ENCODE peak calls at places on chromosomes 7 and 10, in eight cellular contexts. O, D, Q, B, E, H, C and R are unnamed samples.

GRCh38 chr10:87000491-87000890 is 19.6 kb upstream of the FAM25A start:
- DNase-seq in H (no peak), Q (no peak), B (no peak), E (no peak), D (no peak), C (no peak), O (no peak), R (no peak)

GRCh38 chr10:113857210-113857609 is 2.7 kb downstream of the NHLRC2 start:
- DNase-seq in H (no peak), E (no peak), Q (no peak), B (no peak), C (no peak), D (no peak), O (no peak), R (no peak)

GRCh38 chr10:124744047-124744687 is at the start of gene FAM53B:
- DNase-seq in Q (no peak), C (peak), E (no peak), O (peak), H (no peak), D (peak), B (peak), R (peak)

GRCh38 chr10:71433983-71434744 is 37.4 kb downstream of the CDH23 start:
- DNase-seq in C (no peak), O (no peak), D (no peak), Q (no peak), E (no peak), B (no peak), H (no peak), R (no peak)

GRCh38 chr10:89351402-89352038 is 23.7 kb downstream of the IFIT3 start:
- DNase-seq in H (no peak), Q (no peak), B (peak), O (no peak), C (no peak), E (no peak), D (no peak), R (no peak)

GRCh38 chr10:813286-813685 is 118.2 kb downstream of the LARP4B start:
- DNase-seq in O (no peak), B (no peak), C (no peak), H (no peak), E (no peak), Q (no peak), D (no peak), R (no peak)

GRCh38 chr7:94439893-94440381 is 45.2 kb downstream of the COL1A2 start:
- DNase-seq in Q (no peak), B (no peak), H (no peak), E (no peak), D (no peak), C (no peak), O (no peak), R (no peak)

GRCh38 chr10:46555713-46556514 is 544 bp downstream of the GPRIN2 start:
- DNase-seq in C (no peak), O (no peak), H (no peak), B (no peak), D (no peak), E (no peak), Q (no peak), R (no peak)

GRCh38 chr7:110891197-110891596 is 199.7 kb upstream of the LRRN3 start:
- DNase-seq in Q (no peak), O (no peak), D (no peak), H (no peak), E (no peak), C (no peak), B (no peak), R (no peak)

GRCh38 chr7:33646166-33646565 is 259.2 kb upstream of the BMPER start:
- DNase-seq in Q (no peak), D (no peak), O (no peak), H (no peak), C (no peak), E (no peak), B (no peak), R (no peak)

GRCh38 chr7:97798036-97799019 is 66.4 kb downstream of the TAC1 start:
- DNase-seq in O (no peak), B (no peak), H (no peak), Q (no peak), E (no peak), D (no peak), C (no peak), R (no peak)

GRCh38 chr10:84312816-84313215 is 15.6 kb upstream of the CCSER2 start:
- DNase-seq in H (no peak), Q (no peak), O (no peak), E (no peak), C (no peak), B (no peak), D (no peak), R (no peak)

GRCh38 chr7:77687747-77688144 is 8.5 kb upstream of the RSBN1L start:
- DNase-seq in O (no peak), H (no peak), B (no peak), D (no peak), E (no peak), Q (no peak), C (no peak), R (no peak)

GRCh38 chr10:119316729-119317097 is 109.3 kb downstream of the GRK5 start:
- DNase-seq in D (no peak), Q (peak), B (no peak), C (no peak), O (no peak), E (peak), H (no peak), R (peak)

GRCh38 chr7:139682136-139683013 is 95.4 kb downstream of the HIPK2 start:
- DNase-seq in Q (peak), D (no peak), E (no peak), H (peak), B (no peak), O (no peak), C (no peak), R (peak)

GRCh38 chr10:57222129-57222528 is 861.1 kb upstream of the ZWINT start:
- DNase-seq in B (no peak), Q (no peak), D (no peak), H (no peak), E (no peak), O (no peak), C (no peak), R (no peak)

GRCh38 chr7:101218236-101219130 is 518 bp downstream of the ZNHIT1 start:
- DNase-seq in H (no peak), C (no peak), Q (no peak), O (no peak), B (no peak), D (no peak), E (no peak), R (no peak)

GRCh38 chr7:151435971-151436370 is 4.0 kb downstream of the CRYGN start:
- DNase-seq in B (no peak), H (no peak), E (no peak), Q (no peak), O (no peak), C (no peak), D (no peak), R (no peak)

GRCh38 chr10:48976208-48976607 is 36.6 kb upstream of the LRRC18 start:
- DNase-seq in Q (no peak), O (no peak), C (no peak), B (no peak), H (no peak), D (no peak), E (no peak), R (no peak)

GRCh38 chr7:41224063-41224763 is 478.7 kb downstream of the INHBA start:
- DNase-seq in H (no peak), E (no peak), C (no peak), Q (peak), B (no peak), D (no peak), O (no peak), R (no peak)

GRCh38 chr7:150368884-150369739 is 490 bp downstream of the REPIN1 start:
- DNase-seq in Q (no peak), C (peak), E (no peak), B (peak), O (peak), H (no peak), D (peak), R (no peak)

GRCh38 chr7:128917061-128917460 is 6.6 kb upstream of the KCP start:
- DNase-seq in E (no peak), C (no peak), D (no peak), H (no peak), Q (no peak), O (no peak), B (no peak), R (no peak)

GRCh38 chr7:92423646-92424045 is 23.6 kb upstream of the GATAD1 start:
- DNase-seq in H (no peak), Q (no peak), D (no peak), C (no peak), E (no peak), O (no peak), B (no peak), R (no peak)

GRCh38 chr10:32332299-32332750 is 14.6 kb downstream of the EPC1 start:
- DNase-seq in B (peak), E (no peak), Q (no peak), D (peak), C (peak), H (peak), O (peak), R (no peak)

GRCh38 chr7:109456116-109456515 is 886.4 kb downstream of the DNAJB9 start:
- DNase-seq in D (no peak), H (no peak), E (no peak), O (no peak), B (no peak), C (no peak), Q (no peak), R (no peak)

GRCh38 chr7:98283127-98283886 is 1.8 kb downstream of the BRI3 start:
- DNase-seq in C (no peak), Q (no peak), B (no peak), D (no peak), E (no peak), O (no peak), H (no peak), R (peak)